ENCODE peak calls at places on chromosomes 3 and 15, in nine cellular contexts. One of them, this sample, is unnamed.

GRCh38 chr3:36362973-36363372 is 17.3 kb upstream of the STAC start:
- ATAC-seq in natural killer cell treated with Interleukin-12 subunit alpha and Interleukin-12 subunit beta and Interleukin-15 and Interleukin-18, amount 100 ng/mL, for 72 hours: no peak
- ATAC-seq in CD8-positive, alpha-beta T cell: no peak
- ATAC-seq in activated CD8-positive, alpha-beta T cell treated with anti-CD3 and anti-CD28 coated beads for 36 hours: no peak
- ATAC-seq in CD4-positive, alpha-beta T cell: no peak
- ATAC-seq in esophagus mucosa: peak; percentile 47
- ATAC-seq in sciatic nerve: no peak
- ATAC-seq in right cardiac atrium: no peak
- ATAC-seq in activated naive CD8-positive, alpha-beta T cell treated with anti-CD3 and anti-CD28 coated beads, Interleukin-2, amount 10 ng/mL, durations not matched to agents 7 days and 5 days: no peak
- ATAC-seq in this sample: no peak

GRCh38 chr3:138688871-138689299 is 80.3 kb downstream of the FAIM start:
- ATAC-seq in natural killer cell treated with Interleukin-12 subunit alpha and Interleukin-12 subunit beta and Interleukin-15 and Interleukin-18, amount 100 ng/mL, for 72 hours: no peak
- ATAC-seq in CD8-positive, alpha-beta T cell: no peak
- ATAC-seq in activated CD8-positive, alpha-beta T cell treated with anti-CD3 and anti-CD28 coated beads for 36 hours: no peak
- ATAC-seq in CD4-positive, alpha-beta T cell: no peak
- ATAC-seq in esophagus mucosa: no peak
- ATAC-seq in sciatic nerve: no peak
- ATAC-seq in right cardiac atrium: no peak
- ATAC-seq in activated naive CD8-positive, alpha-beta T cell treated with anti-CD3 and anti-CD28 coated beads, Interleukin-2, amount 10 ng/mL, durations not matched to agents 7 days and 5 days: no peak
- ATAC-seq in this sample: no peak

GRCh38 chr15:31366169-31366734 is 39.6 kb downstream of the KLF13 start:
- ATAC-seq in natural killer cell treated with Interleukin-12 subunit alpha and Interleukin-12 subunit beta and Interleukin-15 and Interleukin-18, amount 100 ng/mL, for 72 hours: no peak
- ATAC-seq in CD8-positive, alpha-beta T cell: no peak
- ATAC-seq in activated CD8-positive, alpha-beta T cell treated with anti-CD3 and anti-CD28 coated beads for 36 hours: no peak
- ATAC-seq in CD4-positive, alpha-beta T cell: no peak
- ATAC-seq in esophagus mucosa: peak; percentile 6
- ATAC-seq in sciatic nerve: peak; percentile 74
- ATAC-seq in right cardiac atrium: peak; percentile 46
- ATAC-seq in activated naive CD8-positive, alpha-beta T cell treated with anti-CD3 and anti-CD28 coated beads, Interleukin-2, amount 10 ng/mL, durations not matched to agents 7 days and 5 days: no peak
- ATAC-seq in this sample: no peak

GRCh38 chr3:32483772-32484171 is 18.9 kb downstream of the CMTM6 start:
- ATAC-seq in natural killer cell treated with Interleukin-12 subunit alpha and Interleukin-12 subunit beta and Interleukin-15 and Interleukin-18, amount 100 ng/mL, for 72 hours: no peak
- ATAC-seq in CD8-positive, alpha-beta T cell: no peak
- ATAC-seq in activated CD8-positive, alpha-beta T cell treated with anti-CD3 and anti-CD28 coated beads for 36 hours: no peak
- ATAC-seq in CD4-positive, alpha-beta T cell: no peak
- ATAC-seq in esophagus mucosa: no peak
- ATAC-seq in sciatic nerve: no peak
- ATAC-seq in right cardiac atrium: no peak
- ATAC-seq in activated naive CD8-positive, alpha-beta T cell treated with anti-CD3 and anti-CD28 coated beads, Interleukin-2, amount 10 ng/mL, durations not matched to agents 7 days and 5 days: no peak
- ATAC-seq in this sample: no peak

GRCh38 chr3:61682671-61683408 is 121.5 kb downstream of the PTPRG start:
- ATAC-seq in natural killer cell treated with Interleukin-12 subunit alpha and Interleukin-12 subunit beta and Interleukin-15 and Interleukin-18, amount 100 ng/mL, for 72 hours: no peak
- ATAC-seq in CD8-positive, alpha-beta T cell: no peak
- ATAC-seq in activated CD8-positive, alpha-beta T cell treated with anti-CD3 and anti-CD28 coated beads for 36 hours: no peak
- ATAC-seq in CD4-positive, alpha-beta T cell: no peak
- ATAC-seq in esophagus mucosa: peak; percentile 52
- ATAC-seq in sciatic nerve: peak; percentile 60
- ATAC-seq in right cardiac atrium: no peak
- ATAC-seq in activated naive CD8-positive, alpha-beta T cell treated with anti-CD3 and anti-CD28 coated beads, Interleukin-2, amount 10 ng/mL, durations not matched to agents 7 days and 5 days: no peak
- ATAC-seq in this sample: no peak

GRCh38 chr3:14617508-14618023 is 34.0 kb upstream of the CCDC174 start:
- ATAC-seq in natural killer cell treated with Interleukin-12 subunit alpha and Interleukin-12 subunit beta and Interleukin-15 and Interleukin-18, amount 100 ng/mL, for 72 hours: no peak
- ATAC-seq in CD8-positive, alpha-beta T cell: no peak
- ATAC-seq in activated CD8-positive, alpha-beta T cell treated with anti-CD3 and anti-CD28 coated beads for 36 hours: no peak
- ATAC-seq in CD4-positive, alpha-beta T cell: no peak
- ATAC-seq in esophagus mucosa: no peak
- ATAC-seq in sciatic nerve: no peak
- ATAC-seq in right cardiac atrium: no peak
- ATAC-seq in activated naive CD8-positive, alpha-beta T cell treated with anti-CD3 and anti-CD28 coated beads, Interleukin-2, amount 10 ng/mL, durations not matched to agents 7 days and 5 days: no peak
- ATAC-seq in this sample: no peak

GRCh38 chr15:46961795-46962194 is 755.5 kb upstream of the SEMA6D start:
- ATAC-seq in natural killer cell treated with Interleukin-12 subunit alpha and Interleukin-12 subunit beta and Interleukin-15 and Interleukin-18, amount 100 ng/mL, for 72 hours: no peak
- ATAC-seq in CD8-positive, alpha-beta T cell: no peak
- ATAC-seq in activated CD8-positive, alpha-beta T cell treated with anti-CD3 and anti-CD28 coated beads for 36 hours: no peak
- ATAC-seq in CD4-positive, alpha-beta T cell: no peak
- ATAC-seq in esophagus mucosa: no peak
- ATAC-seq in sciatic nerve: no peak
- ATAC-seq in right cardiac atrium: peak; percentile 60
- ATAC-seq in activated naive CD8-positive, alpha-beta T cell treated with anti-CD3 and anti-CD28 coated beads, Interleukin-2, amount 10 ng/mL, durations not matched to agents 7 days and 5 days: no peak
- ATAC-seq in this sample: no peak

GRCh38 chr3:193874997-193875593 is 260.9 kb upstream of the HES1 start:
- ATAC-seq in natural killer cell treated with Interleukin-12 subunit alpha and Interleukin-12 subunit beta and Interleukin-15 and Interleukin-18, amount 100 ng/mL, for 72 hours: no peak
- ATAC-seq in CD8-positive, alpha-beta T cell: no peak
- ATAC-seq in activated CD8-positive, alpha-beta T cell treated with anti-CD3 and anti-CD28 coated beads for 36 hours: no peak
- ATAC-seq in CD4-positive, alpha-beta T cell: no peak
- ATAC-seq in esophagus mucosa: no peak
- ATAC-seq in sciatic nerve: no peak
- ATAC-seq in right cardiac atrium: no peak
- ATAC-seq in activated naive CD8-positive, alpha-beta T cell treated with anti-CD3 and anti-CD28 coated beads, Interleukin-2, amount 10 ng/mL, durations not matched to agents 7 days and 5 days: no peak
- ATAC-seq in this sample: no peak

GRCh38 chr3:142844339-142844977 is 44.4 kb downstream of the PCOLCE2 start:
- ATAC-seq in natural killer cell treated with Interleukin-12 subunit alpha and Interleukin-12 subunit beta and Interleukin-15 and Interleukin-18, amount 100 ng/mL, for 72 hours: no peak
- ATAC-seq in CD8-positive, alpha-beta T cell: no peak
- ATAC-seq in activated CD8-positive, alpha-beta T cell treated with anti-CD3 and anti-CD28 coated beads for 36 hours: peak; percentile 87
- ATAC-seq in CD4-positive, alpha-beta T cell: no peak
- ATAC-seq in esophagus mucosa: peak; percentile 80
- ATAC-seq in sciatic nerve: no peak
- ATAC-seq in right cardiac atrium: no peak
- ATAC-seq in activated naive CD8-positive, alpha-beta T cell treated with anti-CD3 and anti-CD28 coated beads, Interleukin-2, amount 10 ng/mL, durations not matched to agents 7 days and 5 days: peak; percentile 47
- ATAC-seq in this sample: peak; percentile 85

GRCh38 chr15:49424954-49425353 is 1.9 kb downstream of the FGF7 start:
- ATAC-seq in natural killer cell treated with Interleukin-12 subunit alpha and Interleukin-12 subunit beta and Interleukin-15 and Interleukin-18, amount 100 ng/mL, for 72 hours: no peak
- ATAC-seq in CD8-positive, alpha-beta T cell: no peak
- ATAC-seq in activated CD8-positive, alpha-beta T cell treated with anti-CD3 and anti-CD28 coated beads for 36 hours: no peak
- ATAC-seq in CD4-positive, alpha-beta T cell: no peak
- ATAC-seq in esophagus mucosa: no peak
- ATAC-seq in sciatic nerve: no peak
- ATAC-seq in right cardiac atrium: no peak
- ATAC-seq in activated naive CD8-positive, alpha-beta T cell treated with anti-CD3 and anti-CD28 coated beads, Interleukin-2, amount 10 ng/mL, durations not matched to agents 7 days and 5 days: no peak
- ATAC-seq in this sample: no peak

GRCh38 chr15:90213818-90214204 is 12.7 kb downstream of the SEMA4B start:
- ATAC-seq in natural killer cell treated with Interleukin-12 subunit alpha and Interleukin-12 subunit beta and Interleukin-15 and Interleukin-18, amount 100 ng/mL, for 72 hours: no peak
- ATAC-seq in CD8-positive, alpha-beta T cell: no peak
- ATAC-seq in activated CD8-positive, alpha-beta T cell treated with anti-CD3 and anti-CD28 coated beads for 36 hours: no peak
- ATAC-seq in CD4-positive, alpha-beta T cell: no peak
- ATAC-seq in esophagus mucosa: peak; percentile 1
- ATAC-seq in sciatic nerve: no peak
- ATAC-seq in right cardiac atrium: no peak
- ATAC-seq in activated naive CD8-positive, alpha-beta T cell treated with anti-CD3 and anti-CD28 coated beads, Interleukin-2, amount 10 ng/mL, durations not matched to agents 7 days and 5 days: no peak
- ATAC-seq in this sample: no peak

GRCh38 chr3:120907659-120908029 is 361 bp upstream of the STXBP5L start:
- ATAC-seq in natural killer cell treated with Interleukin-12 subunit alpha and Interleukin-12 subunit beta and Interleukin-15 and Interleukin-18, amount 100 ng/mL, for 72 hours: no peak
- ATAC-seq in CD8-positive, alpha-beta T cell: no peak
- ATAC-seq in activated CD8-positive, alpha-beta T cell treated with anti-CD3 and anti-CD28 coated beads for 36 hours: no peak
- ATAC-seq in CD4-positive, alpha-beta T cell: no peak
- ATAC-seq in esophagus mucosa: no peak
- ATAC-seq in sciatic nerve: peak; percentile 22
- ATAC-seq in right cardiac atrium: no peak
- ATAC-seq in activated naive CD8-positive, alpha-beta T cell treated with anti-CD3 and anti-CD28 coated beads, Interleukin-2, amount 10 ng/mL, durations not matched to agents 7 days and 5 days: no peak
- ATAC-seq in this sample: no peak

GRCh38 chr3:111112913-111113312 is 41.3 kb downstream of the NECTIN3 start:
- ATAC-seq in natural killer cell treated with Interleukin-12 subunit alpha and Interleukin-12 subunit beta and Interleukin-15 and Interleukin-18, amount 100 ng/mL, for 72 hours: no peak
- ATAC-seq in CD8-positive, alpha-beta T cell: no peak
- ATAC-seq in activated CD8-positive, alpha-beta T cell treated with anti-CD3 and anti-CD28 coated beads for 36 hours: no peak
- ATAC-seq in CD4-positive, alpha-beta T cell: no peak
- ATAC-seq in esophagus mucosa: no peak
- ATAC-seq in sciatic nerve: no peak
- ATAC-seq in right cardiac atrium: no peak
- ATAC-seq in activated naive CD8-positive, alpha-beta T cell treated with anti-CD3 and anti-CD28 coated beads, Interleukin-2, amount 10 ng/mL, durations not matched to agents 7 days and 5 days: no peak
- ATAC-seq in this sample: no peak

GRCh38 chr3:20064387-20064786 is 24.1 kb downstream of the KAT2B start:
- ATAC-seq in natural killer cell treated with Interleukin-12 subunit alpha and Interleukin-12 subunit beta and Interleukin-15 and Interleukin-18, amount 100 ng/mL, for 72 hours: no peak
- ATAC-seq in CD8-positive, alpha-beta T cell: no peak
- ATAC-seq in activated CD8-positive, alpha-beta T cell treated with anti-CD3 and anti-CD28 coated beads for 36 hours: no peak
- ATAC-seq in CD4-positive, alpha-beta T cell: no peak
- ATAC-seq in esophagus mucosa: peak; percentile 55
- ATAC-seq in sciatic nerve: no peak
- ATAC-seq in right cardiac atrium: no peak
- ATAC-seq in activated naive CD8-positive, alpha-beta T cell treated with anti-CD3 and anti-CD28 coated beads, Interleukin-2, amount 10 ng/mL, durations not matched to agents 7 days and 5 days: no peak
- ATAC-seq in this sample: peak; percentile 35

GRCh38 chr3:4757056-4757948 is 221.9 kb upstream of the BHLHE40 start:
- ATAC-seq in natural killer cell treated with Interleukin-12 subunit alpha and Interleukin-12 subunit beta and Interleukin-15 and Interleukin-18, amount 100 ng/mL, for 72 hours: no peak
- ATAC-seq in CD8-positive, alpha-beta T cell: no peak
- ATAC-seq in activated CD8-positive, alpha-beta T cell treated with anti-CD3 and anti-CD28 coated beads for 36 hours: no peak
- ATAC-seq in CD4-positive, alpha-beta T cell: no peak
- ATAC-seq in esophagus mucosa: no peak
- ATAC-seq in sciatic nerve: no peak
- ATAC-seq in right cardiac atrium: no peak
- ATAC-seq in activated naive CD8-positive, alpha-beta T cell treated with anti-CD3 and anti-CD28 coated beads, Interleukin-2, amount 10 ng/mL, durations not matched to agents 7 days and 5 days: no peak
- ATAC-seq in this sample: no peak

GRCh38 chr3:39142067-39142466 is 11.3 kb downstream of the CSRNP1 start:
- ATAC-seq in natural killer cell treated with Interleukin-12 subunit alpha and Interleukin-12 subunit beta and Interleukin-15 and Interleukin-18, amount 100 ng/mL, for 72 hours: no peak
- ATAC-seq in CD8-positive, alpha-beta T cell: no peak
- ATAC-seq in activated CD8-positive, alpha-beta T cell treated with anti-CD3 and anti-CD28 coated beads for 36 hours: no peak
- ATAC-seq in CD4-positive, alpha-beta T cell: no peak
- ATAC-seq in esophagus mucosa: peak; percentile 0
- ATAC-seq in sciatic nerve: peak; percentile 11
- ATAC-seq in right cardiac atrium: peak; percentile 25
- ATAC-seq in activated naive CD8-positive, alpha-beta T cell treated with anti-CD3 and anti-CD28 coated beads, Interleukin-2, amount 10 ng/mL, durations not matched to agents 7 days and 5 days: no peak
- ATAC-seq in this sample: no peak

GRCh38 chr3:112568642-112569041 is 6.8 kb downstream of the SLC35A5 start:
- ATAC-seq in natural killer cell treated with Interleukin-12 subunit alpha and Interleukin-12 subunit beta and Interleukin-15 and Interleukin-18, amount 100 ng/mL, for 72 hours: no peak
- ATAC-seq in CD8-positive, alpha-beta T cell: no peak
- ATAC-seq in activated CD8-positive, alpha-beta T cell treated with anti-CD3 and anti-CD28 coated beads for 36 hours: no peak
- ATAC-seq in CD4-positive, alpha-beta T cell: no peak
- ATAC-seq in esophagus mucosa: no peak
- ATAC-seq in sciatic nerve: no peak
- ATAC-seq in right cardiac atrium: no peak
- ATAC-seq in activated naive CD8-positive, alpha-beta T cell treated with anti-CD3 and anti-CD28 coated beads, Interleukin-2, amount 10 ng/mL, durations not matched to agents 7 days and 5 days: no peak
- ATAC-seq in this sample: no peak

GRCh38 chr3:31009881-31010280 is 115.4 kb upstream of the GADL1 start:
- ATAC-seq in natural killer cell treated with Interleukin-12 subunit alpha and Interleukin-12 subunit beta and Interleukin-15 and Interleukin-18, amount 100 ng/mL, for 72 hours: no peak
- ATAC-seq in CD8-positive, alpha-beta T cell: no peak
- ATAC-seq in activated CD8-positive, alpha-beta T cell treated with anti-CD3 and anti-CD28 coated beads for 36 hours: no peak
- ATAC-seq in CD4-positive, alpha-beta T cell: no peak
- ATAC-seq in esophagus mucosa: no peak
- ATAC-seq in sciatic nerve: no peak
- ATAC-seq in right cardiac atrium: no peak
- ATAC-seq in activated naive CD8-positive, alpha-beta T cell treated with anti-CD3 and anti-CD28 coated beads, Interleukin-2, amount 10 ng/mL, durations not matched to agents 7 days and 5 days: no peak
- ATAC-seq in this sample: no peak

GRCh38 chr3:196207159-196207832 is 3.9 kb downstream of the ZDHHC19 start:
- ATAC-seq in natural killer cell treated with Interleukin-12 subunit alpha and Interleukin-12 subunit beta and Interleukin-15 and Interleukin-18, amount 100 ng/mL, for 72 hours: peak; percentile 63
- ATAC-seq in CD8-positive, alpha-beta T cell: peak; percentile 53
- ATAC-seq in activated CD8-positive, alpha-beta T cell treated with anti-CD3 and anti-CD28 coated beads for 36 hours: peak; percentile 31
- ATAC-seq in CD4-positive, alpha-beta T cell: peak; percentile 48
- ATAC-seq in esophagus mucosa: peak; percentile 42
- ATAC-seq in sciatic nerve: peak; percentile 47
- ATAC-seq in right cardiac atrium: peak; percentile 32
- ATAC-seq in activated naive CD8-positive, alpha-beta T cell treated with anti-CD3 and anti-CD28 coated beads, Interleukin-2, amount 10 ng/mL, durations not matched to agents 7 days and 5 days: peak; percentile 14
- ATAC-seq in this sample: peak; percentile 43

GRCh38 chr15:39406485-39406884 is 174.4 kb upstream of the THBS1 start:
- ATAC-seq in natural killer cell treated with Interleukin-12 subunit alpha and Interleukin-12 subunit beta and Interleukin-15 and Interleukin-18, amount 100 ng/mL, for 72 hours: no peak
- ATAC-seq in CD8-positive, alpha-beta T cell: no peak
- ATAC-seq in activated CD8-positive, alpha-beta T cell treated with anti-CD3 and anti-CD28 coated beads for 36 hours: no peak
- ATAC-seq in CD4-positive, alpha-beta T cell: no peak
- ATAC-seq in esophagus mucosa: no peak
- ATAC-seq in sciatic nerve: no peak
- ATAC-seq in right cardiac atrium: no peak
- ATAC-seq in activated naive CD8-positive, alpha-beta T cell treated with anti-CD3 and anti-CD28 coated beads, Interleukin-2, amount 10 ng/mL, durations not matched to agents 7 days and 5 days: no peak
- ATAC-seq in this sample: no peak

GRCh38 chr15:92116320-92116719 is 262.8 kb downstream of the SLCO3A1 start:
- ATAC-seq in natural killer cell treated with Interleukin-12 subunit alpha and Interleukin-12 subunit beta and Interleukin-15 and Interleukin-18, amount 100 ng/mL, for 72 hours: no peak
- ATAC-seq in CD8-positive, alpha-beta T cell: no peak
- ATAC-seq in activated CD8-positive, alpha-beta T cell treated with anti-CD3 and anti-CD28 coated beads for 36 hours: no peak
- ATAC-seq in CD4-positive, alpha-beta T cell: no peak
- ATAC-seq in esophagus mucosa: no peak
- ATAC-seq in sciatic nerve: no peak
- ATAC-seq in right cardiac atrium: no peak
- ATAC-seq in activated naive CD8-positive, alpha-beta T cell treated with anti-CD3 and anti-CD28 coated beads, Interleukin-2, amount 10 ng/mL, durations not matched to agents 7 days and 5 days: no peak
- ATAC-seq in this sample: no peak

GRCh38 chr15:84702961-84703482 is 12.9 kb downstream of the SEC11A start:
- ATAC-seq in natural killer cell treated with Interleukin-12 subunit alpha and Interleukin-12 subunit beta and Interleukin-15 and Interleukin-18, amount 100 ng/mL, for 72 hours: peak; percentile 40
- ATAC-seq in CD8-positive, alpha-beta T cell: no peak
- ATAC-seq in activated CD8-positive, alpha-beta T cell treated with anti-CD3 and anti-CD28 coated beads for 36 hours: peak; percentile 34
- ATAC-seq in CD4-positive, alpha-beta T cell: no peak
- ATAC-seq in esophagus mucosa: peak; percentile 67
- ATAC-seq in sciatic nerve: peak; percentile 81
- ATAC-seq in right cardiac atrium: peak; percentile 90
- ATAC-seq in activated naive CD8-positive, alpha-beta T cell treated with anti-CD3 and anti-CD28 coated beads, Interleukin-2, amount 10 ng/mL, durations not matched to agents 7 days and 5 days: no peak
- ATAC-seq in this sample: peak; percentile 58

GRCh38 chr3:42098171-42098570 is 7.0 kb downstream of the TRAK1 start:
- ATAC-seq in natural killer cell treated with Interleukin-12 subunit alpha and Interleukin-12 subunit beta and Interleukin-15 and Interleukin-18, amount 100 ng/mL, for 72 hours: no peak
- ATAC-seq in CD8-positive, alpha-beta T cell: no peak
- ATAC-seq in activated CD8-positive, alpha-beta T cell treated with anti-CD3 and anti-CD28 coated beads for 36 hours: no peak
- ATAC-seq in CD4-positive, alpha-beta T cell: no peak
- ATAC-seq in esophagus mucosa: no peak
- ATAC-seq in sciatic nerve: no peak
- ATAC-seq in right cardiac atrium: no peak
- ATAC-seq in activated naive CD8-positive, alpha-beta T cell treated with anti-CD3 and anti-CD28 coated beads, Interleukin-2, amount 10 ng/mL, durations not matched to agents 7 days and 5 days: no peak
- ATAC-seq in this sample: no peak

GRCh38 chr15:43094416-43095039 is 11.3 kb downstream of the UBR1 start:
- ATAC-seq in natural killer cell treated with Interleukin-12 subunit alpha and Interleukin-12 subunit beta and Interleukin-15 and Interleukin-18, amount 100 ng/mL, for 72 hours: no peak
- ATAC-seq in CD8-positive, alpha-beta T cell: no peak
- ATAC-seq in activated CD8-positive, alpha-beta T cell treated with anti-CD3 and anti-CD28 coated beads for 36 hours: no peak
- ATAC-seq in CD4-positive, alpha-beta T cell: no peak
- ATAC-seq in esophagus mucosa: no peak
- ATAC-seq in sciatic nerve: no peak
- ATAC-seq in right cardiac atrium: no peak
- ATAC-seq in activated naive CD8-positive, alpha-beta T cell treated with anti-CD3 and anti-CD28 coated beads, Interleukin-2, amount 10 ng/mL, durations not matched to agents 7 days and 5 days: no peak
- ATAC-seq in this sample: no peak

GRCh38 chr15:25710184-25710583 is 152.9 kb downstream of the ATP10A start:
- ATAC-seq in natural killer cell treated with Interleukin-12 subunit alpha and Interleukin-12 subunit beta and Interleukin-15 and Interleukin-18, amount 100 ng/mL, for 72 hours: peak; percentile 67
- ATAC-seq in CD8-positive, alpha-beta T cell: no peak
- ATAC-seq in activated CD8-positive, alpha-beta T cell treated with anti-CD3 and anti-CD28 coated beads for 36 hours: peak; percentile 84
- ATAC-seq in CD4-positive, alpha-beta T cell: peak; percentile 62
- ATAC-seq in esophagus mucosa: peak; percentile 65
- ATAC-seq in sciatic nerve: peak; percentile 35
- ATAC-seq in right cardiac atrium: peak; percentile 65
- ATAC-seq in activated naive CD8-positive, alpha-beta T cell treated with anti-CD3 and anti-CD28 coated beads, Interleukin-2, amount 10 ng/mL, durations not matched to agents 7 days and 5 days: peak; percentile 70
- ATAC-seq in this sample: peak; percentile 73

GRCh38 chr3:142649996-142650693 is 54.0 kb downstream of the PLS1 start:
- ATAC-seq in natural killer cell treated with Interleukin-12 subunit alpha and Interleukin-12 subunit beta and Interleukin-15 and Interleukin-18, amount 100 ng/mL, for 72 hours: no peak
- ATAC-seq in CD8-positive, alpha-beta T cell: no peak
- ATAC-seq in activated CD8-positive, alpha-beta T cell treated with anti-CD3 and anti-CD28 coated beads for 36 hours: no peak
- ATAC-seq in CD4-positive, alpha-beta T cell: no peak
- ATAC-seq in esophagus mucosa: no peak
- ATAC-seq in sciatic nerve: peak; percentile 45
- ATAC-seq in right cardiac atrium: no peak
- ATAC-seq in activated naive CD8-positive, alpha-beta T cell treated with anti-CD3 and anti-CD28 coated beads, Interleukin-2, amount 10 ng/mL, durations not matched to agents 7 days and 5 days: no peak
- ATAC-seq in this sample: no peak